ENCODE peak calls at places on chromosomes 12 and 14, in eight cellular contexts. One of them, this sample, is unnamed.

GRCh38 chr12:53820503-53820902 is 68.7 kb upstream of the CISTR start:
- DNase-seq in stromal cell of bone marrow: peak
- DNase-seq in A172: peak
- DNase-seq in mucosa of gallbladder: no peak
- DNase-seq in Daoy: peak
- DNase-seq in progenitor cell of endocrine pancreas: no peak
- DNase-seq in adipocyte: no peak
- DNase-seq in hypothalamus: no peak
- DNase-seq in this sample: no peak

GRCh38 chr12:53770281-53770680 is 18.5 kb upstream of the CISTR start:
- DNase-seq in mucosa of gallbladder: no peak
- DNase-seq in A172: peak
- DNase-seq in adipocyte: peak
- DNase-seq in hypothalamus: no peak
- DNase-seq in progenitor cell of endocrine pancreas: no peak
- DNase-seq in stromal cell of bone marrow: peak
- DNase-seq in Daoy: peak
- DNase-seq in this sample: no peak

GRCh38 chr14:104795781-104796681 is 483 bp upstream of the AKT1 start:
- DNase-seq in A172: no peak
- DNase-seq in hypothalamus: peak
- DNase-seq in Daoy: peak
- DNase-seq in stromal cell of bone marrow: no peak
- DNase-seq in mucosa of gallbladder: no peak
- DNase-seq in adipocyte: peak
- DNase-seq in progenitor cell of endocrine pancreas: no peak
- DNase-seq in this sample: peak

GRCh38 chr12:67827820-67828383 is 161.3 kb upstream of the IFNG-AS1 start:
- DNase-seq in A172: peak
- DNase-seq in stromal cell of bone marrow: peak
- DNase-seq in mucosa of gallbladder: peak
- DNase-seq in hypothalamus: no peak
- DNase-seq in progenitor cell of endocrine pancreas: no peak
- DNase-seq in adipocyte: peak
- DNase-seq in Daoy: peak
- DNase-seq in this sample: peak

GRCh38 chr14:53509227-53509822 is 356.2 kb upstream of the DDHD1 start:
- DNase-seq in A172: no peak
- DNase-seq in mucosa of gallbladder: peak
- DNase-seq in stromal cell of bone marrow: peak
- DNase-seq in progenitor cell of endocrine pancreas: no peak
- DNase-seq in hypothalamus: no peak
- DNase-seq in adipocyte: peak
- DNase-seq in Daoy: peak
- DNase-seq in this sample: no peak

GRCh38 chr14:25904446-25904845 is 693.4 kb downstream of the NOVA1 start:
- DNase-seq in progenitor cell of endocrine pancreas: no peak
- DNase-seq in stromal cell of bone marrow: no peak
- DNase-seq in A172: no peak
- DNase-seq in adipocyte: no peak
- DNase-seq in mucosa of gallbladder: no peak
- DNase-seq in Daoy: no peak
- DNase-seq in hypothalamus: no peak
- DNase-seq in this sample: no peak

GRCh38 chr12:56836800-56837663 is 73.9 kb downstream of the HSD17B6 start:
- DNase-seq in adipocyte: peak
- DNase-seq in stromal cell of bone marrow: peak
- DNase-seq in A172: peak
- DNase-seq in progenitor cell of endocrine pancreas: no peak
- DNase-seq in hypothalamus: no peak
- DNase-seq in Daoy: peak
- DNase-seq in mucosa of gallbladder: no peak
- DNase-seq in this sample: peak

GRCh38 chr12:111398530-111398929 is 7.2 kb upstream of the SH2B3 start:
- DNase-seq in stromal cell of bone marrow: no peak
- DNase-seq in progenitor cell of endocrine pancreas: no peak
- DNase-seq in mucosa of gallbladder: peak
- DNase-seq in adipocyte: no peak
- DNase-seq in hypothalamus: no peak
- DNase-seq in Daoy: no peak
- DNase-seq in A172: no peak
- DNase-seq in this sample: no peak

GRCh38 chr12:31600764-31601163 is 9.8 kb upstream of the DENND5B start:
- DNase-seq in mucosa of gallbladder: no peak
- DNase-seq in A172: no peak
- DNase-seq in stromal cell of bone marrow: no peak
- DNase-seq in progenitor cell of endocrine pancreas: no peak
- DNase-seq in hypothalamus: no peak
- DNase-seq in Daoy: no peak
- DNase-seq in adipocyte: no peak
- DNase-seq in this sample: no peak

GRCh38 chr12:24773996-24774395 is 174.9 kb downstream of the BCAT1 start:
- DNase-seq in stromal cell of bone marrow: no peak
- DNase-seq in mucosa of gallbladder: no peak
- DNase-seq in progenitor cell of endocrine pancreas: no peak
- DNase-seq in hypothalamus: no peak
- DNase-seq in adipocyte: no peak
- DNase-seq in A172: no peak
- DNase-seq in Daoy: no peak
- DNase-seq in this sample: no peak

This sample was measured in stimulated activated naive CD8-positive, alpha-beta T cell treated with anti-CD3 and anti-CD28 coated beads, Interleukin-15, Interleukin-2, amounts not matched to agents 100 U/mL and 50 U/mL, for 24 hours.